ENCODE peak calls at places on chromosomes 13 and 19, in four cellular contexts. One of them, this sample, is unnamed.

GRCh38 chr19:3821857-3822364 is 35.7 kb upstream of the MATK start:
- DNase-seq in cardiac muscle cell: peak; percentile 64
- DNase-seq in activated CD4-positive, alpha-beta T cell treated with anti-CD3 and anti-CD28 coated beads, Interleukin-2, amount 50 U/mL, for 48 hours: peak; percentile 94
- DNase-seq in heart left ventricle: peak; percentile 55
- DNase-seq in this sample: no peak

GRCh38 chr13:113726961-113727411 is 32.0 kb upstream of the TMEM255B start:
- DNase-seq in cardiac muscle cell: peak; percentile 27
- DNase-seq in activated CD4-positive, alpha-beta T cell treated with anti-CD3 and anti-CD28 coated beads, Interleukin-2, amount 50 U/mL, for 48 hours: no peak
- DNase-seq in heart left ventricle: no peak
- DNase-seq in this sample: no peak

GRCh38 chr19:1084024-1084868 is 10.9 kb downstream of the POLR2E start:
- DNase-seq in cardiac muscle cell: no peak
- DNase-seq in activated CD4-positive, alpha-beta T cell treated with anti-CD3 and anti-CD28 coated beads, Interleukin-2, amount 50 U/mL, for 48 hours: no peak
- DNase-seq in heart left ventricle: no peak
- DNase-seq in this sample: no peak

GRCh38 chr19:5217171-5217570 is 123.4 kb downstream of the PTPRS start:
- DNase-seq in cardiac muscle cell: no peak
- DNase-seq in activated CD4-positive, alpha-beta T cell treated with anti-CD3 and anti-CD28 coated beads, Interleukin-2, amount 50 U/mL, for 48 hours: no peak
- DNase-seq in heart left ventricle: no peak
- DNase-seq in this sample: no peak

GRCh38 chr13:99985886-99986527 is 4.4 kb downstream of the ZIC2 start:
- DNase-seq in activated CD4-positive, alpha-beta T cell treated with anti-CD3 and anti-CD28 coated beads, Interleukin-2, amount 50 U/mL, for 48 hours: no peak
- DNase-seq in heart left ventricle: no peak
- DNase-seq in cardiac muscle cell: no peak
- DNase-seq in this sample: no peak

GRCh38 chr19:310141-310651 is 19.0 kb upstream of the PLPP2 start:
- DNase-seq in heart left ventricle: peak; percentile 16
- DNase-seq in cardiac muscle cell: no peak
- DNase-seq in activated CD4-positive, alpha-beta T cell treated with anti-CD3 and anti-CD28 coated beads, Interleukin-2, amount 50 U/mL, for 48 hours: no peak
- DNase-seq in this sample: no peak

GRCh38 chr13:37944476-37945442 is 75.2 kb upstream of the TRPC4 start:
- DNase-seq in cardiac muscle cell: peak; percentile 38
- DNase-seq in activated CD4-positive, alpha-beta T cell treated with anti-CD3 and anti-CD28 coated beads, Interleukin-2, amount 50 U/mL, for 48 hours: no peak
- DNase-seq in heart left ventricle: no peak
- DNase-seq in this sample: no peak

GRCh38 chr13:42017264-42017663 is 31.2 kb upstream of the DGKH start:
- DNase-seq in cardiac muscle cell: no peak
- DNase-seq in heart left ventricle: no peak
- DNase-seq in activated CD4-positive, alpha-beta T cell treated with anti-CD3 and anti-CD28 coated beads, Interleukin-2, amount 50 U/mL, for 48 hours: no peak
- DNase-seq in this sample: no peak

GRCh38 chr19:44658069-44658727 is 13.1 kb upstream of the CEACAM19 start:
- DNase-seq in cardiac muscle cell: no peak
- DNase-seq in heart left ventricle: no peak
- DNase-seq in activated CD4-positive, alpha-beta T cell treated with anti-CD3 and anti-CD28 coated beads, Interleukin-2, amount 50 U/mL, for 48 hours: no peak
- DNase-seq in this sample: no peak